ENCODE peak calls at places on chromosomes 3 and 15, in seven cellular contexts. X is T47D, P is SK-MEL-5, K is GM12864, H is OCI-LY7, Z is NCI-H774, T is HS-5. N is an unnamed sample.

GRCh38 chr3:45244356-45244755 is 18.3 kb upstream of the TMEM158 start:
- DNase-seq in X (no peak), P (no peak), K (no peak), H (no peak), Z (no peak), T (no peak), N (no peak)

GRCh38 chr3:47852604-47853397 is 49.9 kb downstream of the DHX30 start:
- DNase-seq in X (no peak), P (no peak), K (no peak), H (no peak), Z (no peak), T (no peak), N (no peak)

GRCh38 chr15:90221251-90221900 is 12.4 kb downstream of the CIB1 start:
- DNase-seq in X (peak), P (peak), K (no peak), H (peak), Z (peak), T (no peak), N (peak)

GRCh38 chr3:114839476-114839875 is 307.6 kb downstream of the ZBTB20 start:
- DNase-seq in X (no peak), P (no peak), K (no peak), H (no peak), Z (no peak), T (no peak), N (no peak)

GRCh38 chr15:59191855-59192237 is 14.8 kb upstream of the LDHAL6B start:
- DNase-seq in X (no peak), P (no peak), K (no peak), H (no peak), Z (no peak), T (peak), N (no peak)

GRCh38 chr3:146160233-146160963 is 586 bp downstream of the PLOD2 start:
- DNase-seq in X (peak), P (peak), K (no peak), H (no peak), Z (peak), T (no peak), N (no peak)

GRCh38 chr3:132464066-132464465 is 46.8 kb downstream of the DNAJC13 start:
- DNase-seq in X (no peak), P (peak), K (no peak), H (no peak), Z (no peak), T (no peak), N (no peak)

GRCh38 chr3:57770121-57770828 is 14.2 kb downstream of the SLMAP start:
- DNase-seq in X (no peak), P (no peak), K (no peak), H (no peak), Z (no peak), T (no peak), N (no peak)

GRCh38 chr3:124791142-124791541 is 60.9 kb downstream of the UMPS start:
- DNase-seq in X (no peak), P (no peak), K (no peak), H (no peak), Z (no peak), T (no peak), N (no peak)

GRCh38 chr15:26872206-26872605 is 5.3 kb downstream of the GABRA5 start:
- DNase-seq in X (no peak), P (no peak), K (no peak), H (no peak), Z (no peak), T (no peak), N (no peak)

GRCh38 chr3:67655364-67656121 is 1.1 kb upstream of the SUCLG2 start:
- DNase-seq in X (no peak), P (peak), K (peak), H (peak), Z (no peak), T (no peak), N (peak)

GRCh38 chr3:85571835-85572234 is 613.0 kb downstream of the CADM2 start:
- DNase-seq in X (no peak), P (no peak), K (no peak), H (no peak), Z (no peak), T (no peak), N (no peak)

GRCh38 chr3:17014734-17015133 is 130.0 kb downstream of the PLCL2 start:
- DNase-seq in X (no peak), P (no peak), K (no peak), H (no peak), Z (no peak), T (no peak), N (no peak)

GRCh38 chr15:58396181-58396580 is 35.6 kb upstream of the LIPC start:
- DNase-seq in X (no peak), P (no peak), K (no peak), H (no peak), Z (no peak), T (peak), N (no peak)

GRCh38 chr3:52213901-52214300 is 11.5 kb downstream of the TLR9 start:
- DNase-seq in X (no peak), P (no peak), K (no peak), H (no peak), Z (no peak), T (no peak), N (no peak)

GRCh38 chr15:41603941-41604660 is 45.1 kb downstream of the TYRO3 start:
- DNase-seq in X (peak), P (peak), K (no peak), H (peak), Z (peak), T (peak), N (peak)

GRCh38 chr15:88393719-88394519 is 73.3 kb downstream of the MRPL46 start:
- DNase-seq in X (no peak), P (no peak), K (no peak), H (peak), Z (no peak), T (no peak), N (no peak)

GRCh38 chr3:194135806-194136518 is at the start of gene HES1:
- DNase-seq in X (peak), P (peak), K (no peak), H (peak), Z (peak), T (peak), N (no peak)

GRCh38 chr3:61589856-61590255 is 28.5 kb downstream of the PTPRG start:
- DNase-seq in X (no peak), P (no peak), K (no peak), H (no peak), Z (no peak), T (peak), N (no peak)

GRCh38 chr3:106007512-106007911 is 138.7 kb upstream of the CBLB start:
- DNase-seq in X (no peak), P (no peak), K (no peak), H (no peak), Z (no peak), T (no peak), N (no peak)

GRCh38 chr15:94615688-94616087 is 384.3 kb downstream of the MCTP2 start:
- DNase-seq in X (no peak), P (no peak), K (no peak), H (no peak), Z (no peak), T (no peak), N (no peak)

GRCh38 chr3:52246728-52247454 is 1.3 kb downstream of the PPM1M start:
- DNase-seq in X (no peak), P (no peak), K (no peak), H (no peak), Z (no peak), T (no peak), N (no peak)

GRCh38 chr3:127574880-127575878 is 15.4 kb downstream of the TPRA1 start:
- DNase-seq in X (peak), P (peak), K (peak), H (peak), Z (peak), T (peak), N (peak)

GRCh38 chr15:27897481-27897880 is 201.6 kb downstream of the OCA2 start:
- DNase-seq in X (peak), P (no peak), K (no peak), H (no peak), Z (no peak), T (no peak), N (no peak)

GRCh38 chr15:48472756-48473155 is 141.5 kb downstream of the DUT start:
- DNase-seq in X (no peak), P (no peak), K (no peak), H (no peak), Z (no peak), T (peak), N (no peak)

GRCh38 chr3:69143605-69144004 is 21.2 kb upstream of the LMOD3 start:
- DNase-seq in X (peak), P (peak), K (no peak), H (no peak), Z (no peak), T (no peak), N (no peak)

GRCh38 chr3:52123106-52123708 is 31.0 kb downstream of the POC1A start:
- DNase-seq in X (peak), P (peak), K (peak), H (peak), Z (no peak), T (no peak), N (peak)

GRCh38 chr3:187360523-187361060 is 7.6 kb upstream of the RTP4 start:
- DNase-seq in X (no peak), P (no peak), K (no peak), H (no peak), Z (no peak), T (no peak), N (no peak)